ENCODE peak calls at places on chromosomes 2 and 18, in five cellular contexts. H is NCI-H82; G is stimulated activated CD8-positive, alpha-beta memory T cell treated with anti-CD3 and anti-CD28 coated beads, Interleukin-7, amount 100 ng/mL, for 24 hours; E is GM04504; F is activated gamma-delta T cell treated with Interleukin-2 at 50 U/mL for 16 hours. Y is an unnamed sample.

GRCh38 chr2:31729065-31729439 is 148.3 kb upstream of the SRD5A2 start:
- DNase-seq in E (no peak), F (no peak), G (no peak), H (no peak), Y (no peak)

GRCh38 chr2:25618676-25619075 is 54.7 kb downstream of the DTNB start:
- DNase-seq in G (no peak), H (no peak), F (no peak), E (peak), Y (peak)

GRCh38 chr18:46660955-46661749 is 4.1 kb upstream of the LOXHD1 start:
- DNase-seq in H (peak), G (no peak), E (no peak), F (no peak), Y (no peak)

GRCh38 chr2:239548491-239548890 is 147.7 kb upstream of the HDAC4 start:
- DNase-seq in G (peak), H (no peak), F (peak), E (no peak), Y (no peak)

GRCh38 chr2:58541511-58541910 is 300.4 kb upstream of the FANCL start:
- DNase-seq in H (no peak), E (no peak), G (no peak), F (no peak), Y (no peak)

GRCh38 chr2:55901322-55901721 is 22.3 kb downstream of the EFEMP1 start:
- DNase-seq in E (no peak), F (no peak), G (no peak), H (no peak), Y (no peak)

GRCh38 chr2:130768191-130768855 is 13.0 kb downstream of the AMER3 start:
- DNase-seq in G (no peak), E (no peak), H (no peak), F (no peak), Y (no peak)

GRCh38 chr2:183840061-183840584 is 715.9 kb downstream of the NUP35 start:
- DNase-seq in G (no peak), H (no peak), E (no peak), F (no peak), Y (no peak)

GRCh38 chr2:134138115-134138514 is 115.8 kb upstream of the MGAT5 start:
- DNase-seq in F (no peak), G (no peak), E (no peak), H (no peak), Y (no peak)